ENCODE peak calls at places on chromosomes 12 and 14, in nine cellular contexts. I is endodermal cell, E is IMR-90, B is T-cell, Y is GDM1, K is NCI-H524 treated with DMSO at 0.1 percent for 48 hours, L is PC-3, J is A549, X is ACHN. N is an unnamed sample.

GRCh38 chr14:76355771-76356170 is 20.2 kb upstream of the ESRRB start:
- DNase-seq in I (no peak), E (no peak), B (no peak), Y (no peak), K (no peak), L (no peak), J (no peak), X (no peak), N (no peak)

GRCh38 chr14:26173581-26173980 is 424.3 kb downstream of the NOVA1 start:
- DNase-seq in I (no peak), E (no peak), B (no peak), Y (no peak), K (no peak), L (peak), J (no peak), X (peak), N (no peak)

GRCh38 chr14:32190713-32191112 is 11.1 kb upstream of the RNU6-7 start:
- DNase-seq in I (no peak), E (no peak), B (no peak), Y (no peak), K (no peak), L (no peak), J (no peak), X (no peak), N (no peak)

GRCh38 chr12:16385779-16386646 is 38.6 kb downstream of the MGST1 start:
- DNase-seq in I (peak), E (peak), B (no peak), Y (no peak), K (no peak), L (peak), J (peak), X (peak), N (no peak)

GRCh38 chr12:3600039-3600720 is 109.2 kb downstream of the PRMT8 start:
- DNase-seq in I (peak), E (no peak), B (no peak), Y (no peak), K (no peak), L (no peak), J (no peak), X (no peak), N (no peak)

GRCh38 chr12:130555628-130556485 is 160.2 kb downstream of the RIMBP2 start:
- DNase-seq in I (no peak), E (no peak), B (no peak), Y (no peak), K (no peak), L (no peak), J (no peak), X (no peak), N (no peak)

GRCh38 chr14:102558566-102558965 is 33.9 kb upstream of the RCOR1 start:
- DNase-seq in I (no peak), E (no peak), B (no peak), Y (no peak), K (no peak), L (no peak), J (no peak), X (no peak), N (no peak)

GRCh38 chr12:100716949-100717732 is 77.4 kb upstream of the ANO4 start:
- DNase-seq in I (peak), E (no peak), B (no peak), Y (no peak), K (no peak), L (no peak), J (peak), X (peak), N (no peak)

GRCh38 chr12:80712866-80713265 is 3.8 kb upstream of the MYF5 start:
- DNase-seq in I (no peak), E (no peak), B (no peak), Y (no peak), K (no peak), L (no peak), J (no peak), X (no peak), N (no peak)

GRCh38 chr14:99323603-99324185 is 51.7 kb upstream of the BCL11B start:
- DNase-seq in I (no peak), E (no peak), B (no peak), Y (no peak), K (no peak), L (no peak), J (no peak), X (no peak), N (no peak)

GRCh38 chr12:22709292-22709691 is 84.3 kb downstream of the ETNK1 start:
- DNase-seq in I (no peak), E (no peak), B (no peak), Y (no peak), K (no peak), L (peak), J (peak), X (peak), N (no peak)

GRCh38 chr12:52007158-52007921 is 594 bp downstream of the TAMALIN start:
- DNase-seq in I (peak), E (no peak), B (peak), Y (no peak), K (no peak), L (no peak), J (no peak), X (no peak), N (no peak)

GRCh38 chr12:113781415-113782198 is 184.5 kb downstream of the RBM19 start:
- DNase-seq in I (no peak), E (peak), B (no peak), Y (no peak), K (no peak), L (peak), J (no peak), X (no peak), N (no peak)

GRCh38 chr14:24673534-24674203 is 39.7 kb upstream of the GZMB start:
- DNase-seq in I (peak), E (no peak), B (peak), Y (no peak), K (no peak), L (no peak), J (no peak), X (no peak), N (peak)

GRCh38 chr12:132160016-132160415 is 15.8 kb downstream of the NOC4L start:
- DNase-seq in I (no peak), E (no peak), B (no peak), Y (no peak), K (no peak), L (no peak), J (no peak), X (no peak), N (no peak)

GRCh38 chr12:51421266-51421884 is 3.3 kb upstream of the SLC4A8 start:
- DNase-seq in I (peak), E (peak), B (peak), Y (peak), K (no peak), L (peak), J (peak), X (peak), N (no peak)

GRCh38 chr12:11886339-11886738 is 184.4 kb upstream of the BCL2L14 start:
- DNase-seq in I (no peak), E (no peak), B (no peak), Y (no peak), K (no peak), L (peak), J (no peak), X (no peak), N (no peak)

GRCh38 chr12:65779091-65779642 is 45.1 kb upstream of the HMGA2 start:
- DNase-seq in I (no peak), E (peak), B (no peak), Y (no peak), K (no peak), L (peak), J (no peak), X (peak), N (no peak)

GRCh38 chr12:47410383-47410782 is 295.4 kb downstream of the RPAP3 start:
- DNase-seq in I (no peak), E (no peak), B (no peak), Y (no peak), K (no peak), L (no peak), J (no peak), X (no peak), N (no peak)

GRCh38 chr12:7293670-7294069 is 10.2 kb upstream of the ACSM4 start:
- DNase-seq in I (no peak), E (no peak), B (no peak), Y (no peak), K (no peak), L (no peak), J (no peak), X (no peak), N (no peak)

GRCh38 chr14:79279645-79280399 is 931.5 kb downstream of the DIO2 start:
- DNase-seq in I (peak), E (peak), B (no peak), Y (no peak), K (no peak), L (peak), J (no peak), X (peak), N (no peak)

GRCh38 chr12:2856901-2857495 is at the start of gene TEX52:
- DNase-seq in I (peak), E (no peak), B (no peak), Y (no peak), K (no peak), L (no peak), J (no peak), X (no peak), N (no peak)

GRCh38 chr12:69641546-69641945 is 30.8 kb upstream of the LRRC10 start:
- DNase-seq in I (no peak), E (no peak), B (no peak), Y (no peak), K (no peak), L (no peak), J (no peak), X (no peak), N (no peak)

GRCh38 chr12:113214938-113215400 is 6.3 kb upstream of the TPCN1 start:
- DNase-seq in I (peak), E (peak), B (no peak), Y (no peak), K (no peak), L (peak), J (peak), X (peak), N (no peak)

GRCh38 chr12:132248439-132249157 is 80.8 kb downstream of the GALNT9 start:
- DNase-seq in I (no peak), E (peak), B (no peak), Y (no peak), K (no peak), L (peak), J (no peak), X (no peak), N (peak)

GRCh38 chr12:132449565-132450390 is 40.2 kb upstream of the FBRSL1 start:
- DNase-seq in I (no peak), E (no peak), B (no peak), Y (no peak), K (no peak), L (no peak), J (no peak), X (no peak), N (no peak)

GRCh38 chr14:104314251-104314941 is 176.0 kb downstream of the KIF26A start:
- DNase-seq in I (peak), E (no peak), B (no peak), Y (no peak), K (no peak), L (no peak), J (no peak), X (no peak), N (no peak)

GRCh38 chr14:68552597-68552996 is 240.3 kb downstream of the ZFP36L1 start:
- DNase-seq in I (no peak), E (peak), B (no peak), Y (peak), K (no peak), L (no peak), J (no peak), X (peak), N (no peak)

GRCh38 chr14:21191261-21191808 is 35.5 kb upstream of the OR5AU1 start:
- DNase-seq in I (peak), E (no peak), B (no peak), Y (no peak), K (no peak), L (no peak), J (no peak), X (no peak), N (no peak)

GRCh38 chr12:96000858-96001257 is 4.7 kb upstream of the HAL start:
- DNase-seq in I (no peak), E (no peak), B (no peak), Y (no peak), K (no peak), L (no peak), J (no peak), X (no peak), N (no peak)

GRCh38 chr12:4224211-4224878 is 49.2 kb upstream of the CCND2 start:
- DNase-seq in I (no peak), E (no peak), B (no peak), Y (no peak), K (no peak), L (no peak), J (no peak), X (no peak), N (no peak)

GRCh38 chr12:71397433-71397954 is 42.1 kb upstream of the LGR5 start:
- DNase-seq in I (no peak), E (no peak), B (no peak), Y (no peak), K (no peak), L (peak), J (no peak), X (peak), N (no peak)

GRCh38 chr14:63510538-63510937 is 32.6 kb downstream of the PPP2R5E start:
- DNase-seq in I (no peak), E (peak), B (peak), Y (no peak), K (no peak), L (no peak), J (no peak), X (no peak), N (no peak)

GRCh38 chr12:65664715-65665250 is 159.5 kb upstream of the HMGA2 start:
- DNase-seq in I (no peak), E (no peak), B (no peak), Y (no peak), K (no peak), L (no peak), J (no peak), X (no peak), N (no peak)

GRCh38 chr14:33210304-33210703 is 271.6 kb downstream of the NPAS3 start:
- DNase-seq in I (peak), E (peak), B (no peak), Y (no peak), K (no peak), L (peak), J (no peak), X (peak), N (no peak)

GRCh38 chr12:123886931-123887582 is 85.6 kb downstream of the CCDC92 start:
- DNase-seq in I (no peak), E (no peak), B (no peak), Y (no peak), K (no peak), L (no peak), J (peak), X (no peak), N (no peak)

GRCh38 chr14:105337966-105338365 is 23.4 kb downstream of the PACS2 start:
- DNase-seq in I (peak), E (no peak), B (no peak), Y (no peak), K (no peak), L (no peak), J (no peak), X (no peak), N (no peak)

GRCh38 chr14:101072945-101073597 is 169.5 kb upstream of the RTL1 start:
- DNase-seq in I (peak), E (peak), B (no peak), Y (peak), K (no peak), L (peak), J (peak), X (peak), N (peak)

N was measured in KG1.